ENCODE peak calls at places on chromosomes 1 and 21, in nine cellular contexts. One of them, this sample, is unnamed.
A peak's percentile ranks its signal among the peaks of the same experiment; 100 is the strongest.

GRCh38 chr1:246293366-246294121 is 213.5 kb downstream of the SMYD3 start:
- DNase-seq in cardiac muscle cell: peak; percentile 63
- DNase-seq in mucosa of descending colon: no peak
- DNase-seq in adrenal gland: no peak
- DNase-seq in astrocyte: no peak
- DNase-seq in gastrocnemius medialis: no peak
- DNase-seq in OCI-LY7: no peak
- DNase-seq in stomach: no peak
- DNase-seq in CD8-positive, alpha-beta T cell: no peak
- DNase-seq in this sample: no peak

GRCh38 chr1:63651110-63651776 is 58.0 kb downstream of the PGM1 start:
- DNase-seq in cardiac muscle cell: peak; percentile 54
- DNase-seq in mucosa of descending colon: no peak
- DNase-seq in adrenal gland: no peak
- DNase-seq in astrocyte: peak; percentile 66
- DNase-seq in gastrocnemius medialis: no peak
- DNase-seq in OCI-LY7: no peak
- DNase-seq in stomach: no peak
- DNase-seq in CD8-positive, alpha-beta T cell: no peak
- DNase-seq in this sample: peak; percentile 50

GRCh38 chr1:50417946-50418599 is 5.2 kb downstream of the DMRTA2 start:
- DNase-seq in cardiac muscle cell: no peak
- DNase-seq in mucosa of descending colon: no peak
- DNase-seq in adrenal gland: no peak
- DNase-seq in astrocyte: no peak
- DNase-seq in gastrocnemius medialis: no peak
- DNase-seq in OCI-LY7: no peak
- DNase-seq in stomach: no peak
- DNase-seq in CD8-positive, alpha-beta T cell: no peak
- DNase-seq in this sample: no peak

GRCh38 chr1:46532498-46533178 is 18.8 kb downstream of the KNCN start:
- DNase-seq in cardiac muscle cell: peak; percentile 77
- DNase-seq in mucosa of descending colon: peak; percentile 73
- DNase-seq in adrenal gland: peak; percentile 67
- DNase-seq in astrocyte: peak; percentile 45
- DNase-seq in gastrocnemius medialis: peak; percentile 28
- DNase-seq in OCI-LY7: peak; percentile 15
- DNase-seq in stomach: peak; percentile 64
- DNase-seq in CD8-positive, alpha-beta T cell: peak; percentile 84
- DNase-seq in this sample: peak; percentile 84

GRCh38 chr1:32137111-32137510 is 29.3 kb downstream of the KPNA6 start:
- DNase-seq in cardiac muscle cell: no peak
- DNase-seq in mucosa of descending colon: no peak
- DNase-seq in adrenal gland: no peak
- DNase-seq in astrocyte: no peak
- DNase-seq in gastrocnemius medialis: no peak
- DNase-seq in OCI-LY7: no peak
- DNase-seq in stomach: no peak
- DNase-seq in CD8-positive, alpha-beta T cell: no peak
- DNase-seq in this sample: no peak

GRCh38 chr1:156746716-156747631 is 4.5 kb downstream of the HDGF start:
- DNase-seq in cardiac muscle cell: peak; percentile 87
- DNase-seq in mucosa of descending colon: peak; percentile 88
- DNase-seq in adrenal gland: peak; percentile 92
- DNase-seq in astrocyte: peak; percentile 83
- DNase-seq in gastrocnemius medialis: peak; percentile 95
- DNase-seq in OCI-LY7: peak; percentile 74
- DNase-seq in stomach: peak; percentile 88
- DNase-seq in CD8-positive, alpha-beta T cell: peak; percentile 58
- DNase-seq in this sample: peak; percentile 94

GRCh38 chr1:6239950-6240768 is 3.8 kb upstream of the HES3 start:
- DNase-seq in cardiac muscle cell: no peak
- DNase-seq in mucosa of descending colon: no peak
- DNase-seq in adrenal gland: no peak
- DNase-seq in astrocyte: no peak
- DNase-seq in gastrocnemius medialis: no peak
- DNase-seq in OCI-LY7: no peak
- DNase-seq in stomach: no peak
- DNase-seq in CD8-positive, alpha-beta T cell: no peak
- DNase-seq in this sample: peak; percentile 91

GRCh38 chr1:231866392-231867331 is 240.1 kb downstream of the DISC1 start:
- DNase-seq in cardiac muscle cell: peak; percentile 77
- DNase-seq in mucosa of descending colon: peak; percentile 42
- DNase-seq in adrenal gland: peak; percentile 56
- DNase-seq in astrocyte: peak; percentile 43
- DNase-seq in gastrocnemius medialis: no peak
- DNase-seq in OCI-LY7: peak; percentile 64
- DNase-seq in stomach: peak; percentile 59
- DNase-seq in CD8-positive, alpha-beta T cell: peak; percentile 75
- DNase-seq in this sample: peak; percentile 86

GRCh38 chr1:118984990-118985608 is 3.0 kb downstream of the TBX15 start:
- DNase-seq in cardiac muscle cell: no peak
- DNase-seq in mucosa of descending colon: no peak
- DNase-seq in adrenal gland: no peak
- DNase-seq in astrocyte: no peak
- DNase-seq in gastrocnemius medialis: no peak
- DNase-seq in OCI-LY7: no peak
- DNase-seq in stomach: no peak
- DNase-seq in CD8-positive, alpha-beta T cell: no peak
- DNase-seq in this sample: no peak

GRCh38 chr21:32442566-32443318 is 30.2 kb downstream of the EVA1C start:
- DNase-seq in cardiac muscle cell: no peak
- DNase-seq in mucosa of descending colon: no peak
- DNase-seq in adrenal gland: no peak
- DNase-seq in astrocyte: no peak
- DNase-seq in gastrocnemius medialis: no peak
- DNase-seq in OCI-LY7: no peak
- DNase-seq in stomach: no peak
- DNase-seq in CD8-positive, alpha-beta T cell: no peak
- DNase-seq in this sample: no peak

GRCh38 chr1:56788588-56788987 is 30.6 kb downstream of the FYB2 start:
- DNase-seq in cardiac muscle cell: no peak
- DNase-seq in mucosa of descending colon: peak; percentile 62
- DNase-seq in adrenal gland: no peak
- DNase-seq in astrocyte: no peak
- DNase-seq in gastrocnemius medialis: peak; percentile 23
- DNase-seq in OCI-LY7: no peak
- DNase-seq in stomach: peak; percentile 78
- DNase-seq in CD8-positive, alpha-beta T cell: no peak
- DNase-seq in this sample: no peak

GRCh38 chr21:44375686-44376320 is 22.4 kb downstream of the TRPM2 start:
- DNase-seq in cardiac muscle cell: no peak
- DNase-seq in mucosa of descending colon: peak; percentile 16
- DNase-seq in adrenal gland: no peak
- DNase-seq in astrocyte: no peak
- DNase-seq in gastrocnemius medialis: no peak
- DNase-seq in OCI-LY7: no peak
- DNase-seq in stomach: no peak
- DNase-seq in CD8-positive, alpha-beta T cell: no peak
- DNase-seq in this sample: no peak

GRCh38 chr1:239593527-239593926 is 207.2 kb downstream of the CHRM3 start:
- DNase-seq in cardiac muscle cell: no peak
- DNase-seq in mucosa of descending colon: no peak
- DNase-seq in adrenal gland: no peak
- DNase-seq in astrocyte: no peak
- DNase-seq in gastrocnemius medialis: no peak
- DNase-seq in OCI-LY7: no peak
- DNase-seq in stomach: no peak
- DNase-seq in CD8-positive, alpha-beta T cell: no peak
- DNase-seq in this sample: no peak

GRCh38 chr1:197519741-197520334 is 251.8 kb downstream of the CRB1 start:
- DNase-seq in cardiac muscle cell: no peak
- DNase-seq in mucosa of descending colon: no peak
- DNase-seq in adrenal gland: no peak
- DNase-seq in astrocyte: peak; percentile 5
- DNase-seq in gastrocnemius medialis: no peak
- DNase-seq in OCI-LY7: peak; percentile 40
- DNase-seq in stomach: no peak
- DNase-seq in CD8-positive, alpha-beta T cell: no peak
- DNase-seq in this sample: peak; percentile 53

GRCh38 chr1:82775402-82776000 is 974.8 kb downstream of the ADGRL2 start:
- DNase-seq in cardiac muscle cell: peak; percentile 53
- DNase-seq in mucosa of descending colon: peak; percentile 41
- DNase-seq in adrenal gland: peak; percentile 24
- DNase-seq in astrocyte: no peak
- DNase-seq in gastrocnemius medialis: no peak
- DNase-seq in OCI-LY7: peak; percentile 33
- DNase-seq in stomach: no peak
- DNase-seq in CD8-positive, alpha-beta T cell: no peak
- DNase-seq in this sample: peak; percentile 24

GRCh38 chr1:78673120-78673519 is 23.5 kb downstream of the IFI44 start:
- DNase-seq in cardiac muscle cell: peak; percentile 36
- DNase-seq in mucosa of descending colon: no peak
- DNase-seq in adrenal gland: no peak
- DNase-seq in astrocyte: no peak
- DNase-seq in gastrocnemius medialis: no peak
- DNase-seq in OCI-LY7: no peak
- DNase-seq in stomach: no peak
- DNase-seq in CD8-positive, alpha-beta T cell: no peak
- DNase-seq in this sample: no peak

GRCh38 chr1:111463029-111463683 is 10.6 kb upstream of the C1orf162 start:
- DNase-seq in cardiac muscle cell: no peak
- DNase-seq in mucosa of descending colon: no peak
- DNase-seq in adrenal gland: no peak
- DNase-seq in astrocyte: peak; percentile 79
- DNase-seq in gastrocnemius medialis: no peak
- DNase-seq in OCI-LY7: no peak
- DNase-seq in stomach: no peak
- DNase-seq in CD8-positive, alpha-beta T cell: no peak
- DNase-seq in this sample: no peak

GRCh38 chr1:176033879-176034278 is 173.2 kb downstream of the COP1 start:
- DNase-seq in cardiac muscle cell: no peak
- DNase-seq in mucosa of descending colon: no peak
- DNase-seq in adrenal gland: no peak
- DNase-seq in astrocyte: peak; percentile 8
- DNase-seq in gastrocnemius medialis: no peak
- DNase-seq in OCI-LY7: no peak
- DNase-seq in stomach: no peak
- DNase-seq in CD8-positive, alpha-beta T cell: no peak
- DNase-seq in this sample: peak; percentile 64

GRCh38 chr1:50595874-50596273 is 172.6 kb upstream of the DMRTA2 start:
- DNase-seq in cardiac muscle cell: no peak
- DNase-seq in mucosa of descending colon: no peak
- DNase-seq in adrenal gland: no peak
- DNase-seq in astrocyte: no peak
- DNase-seq in gastrocnemius medialis: no peak
- DNase-seq in OCI-LY7: no peak
- DNase-seq in stomach: no peak
- DNase-seq in CD8-positive, alpha-beta T cell: no peak
- DNase-seq in this sample: no peak

GRCh38 chr1:203478231-203478630 is 2.6 kb downstream of the PRELP start:
- DNase-seq in cardiac muscle cell: no peak
- DNase-seq in mucosa of descending colon: no peak
- DNase-seq in adrenal gland: no peak
- DNase-seq in astrocyte: no peak
- DNase-seq in gastrocnemius medialis: no peak
- DNase-seq in OCI-LY7: no peak
- DNase-seq in stomach: no peak
- DNase-seq in CD8-positive, alpha-beta T cell: no peak
- DNase-seq in this sample: no peak
- H3K4me1 ChIP-seq in cardiac muscle cell: peaks cover 11% of the 10 kb centered on the region
- H3K4me1 ChIP-seq in mucosa of descending colon: peaks cover 14% of the 10 kb centered on the region
- H3K4me1 ChIP-seq in adrenal gland: no peaks in the 10 kb centered on the region
- H3K4me1 ChIP-seq in astrocyte: peaks cover 15% of the 10 kb centered on the region
- H3K4me1 ChIP-seq in gastrocnemius medialis: peaks cover 9% of the 10 kb centered on the region
- H3K4me1 ChIP-seq in OCI-LY7: peaks cover 17% of the 10 kb centered on the region
- H3K4me1 ChIP-seq in stomach: peaks cover 62% of the 10 kb centered on the region
- H3K4me1 ChIP-seq in CD8-positive, alpha-beta T cell: no peaks in the 10 kb centered on the region
- H3K4me1 ChIP-seq in this sample: peaks cover 55% of the 10 kb centered on the region

GRCh38 chr21:46381521-46381920 is 57.6 kb downstream of the PCNT start:
- DNase-seq in cardiac muscle cell: no peak
- DNase-seq in mucosa of descending colon: no peak
- DNase-seq in adrenal gland: no peak
- DNase-seq in astrocyte: no peak
- DNase-seq in gastrocnemius medialis: no peak
- DNase-seq in OCI-LY7: no peak
- DNase-seq in stomach: no peak
- DNase-seq in CD8-positive, alpha-beta T cell: no peak
- DNase-seq in this sample: no peak
- H3K36me3 ChIP-seq in cardiac muscle cell: no peaks in the 10 kb centered on the region
- H3K36me3 ChIP-seq in mucosa of descending colon: no peaks in the 10 kb centered on the region
- H3K36me3 ChIP-seq in adrenal gland: peaks cover 11% of the 10 kb centered on the region
- H3K36me3 ChIP-seq in astrocyte: no peaks in the 10 kb centered on the region
- H3K36me3 ChIP-seq in gastrocnemius medialis: peaks cover 57% of the 10 kb centered on the region
- H3K36me3 ChIP-seq in OCI-LY7: peaks cover 90% of the 10 kb centered on the region
- H3K36me3 ChIP-seq in stomach: peaks cover 71% of the 10 kb centered on the region
- H3K36me3 ChIP-seq in CD8-positive, alpha-beta T cell: peaks cover 12% of the 10 kb centered on the region
- H3K36me3 ChIP-seq in this sample: peaks cover 18% of the 10 kb centered on the region

GRCh38 chr1:61170328-61171238 is 88.2 kb downstream of the NFIA start:
- DNase-seq in cardiac muscle cell: peak; percentile 42
- DNase-seq in mucosa of descending colon: no peak
- DNase-seq in adrenal gland: no peak
- DNase-seq in astrocyte: no peak
- DNase-seq in gastrocnemius medialis: no peak
- DNase-seq in OCI-LY7: no peak
- DNase-seq in stomach: no peak
- DNase-seq in CD8-positive, alpha-beta T cell: no peak
- DNase-seq in this sample: peak; percentile 62

GRCh38 chr1:61171915-61172485 is 89.6 kb downstream of the NFIA start:
- DNase-seq in cardiac muscle cell: no peak
- DNase-seq in mucosa of descending colon: no peak
- DNase-seq in adrenal gland: no peak
- DNase-seq in astrocyte: no peak
- DNase-seq in gastrocnemius medialis: no peak
- DNase-seq in OCI-LY7: no peak
- DNase-seq in stomach: no peak
- DNase-seq in CD8-positive, alpha-beta T cell: no peak
- DNase-seq in this sample: no peak

GRCh38 chr1:61171346-61171745 is 89.0 kb downstream of the NFIA start:
- DNase-seq in cardiac muscle cell: no peak
- DNase-seq in mucosa of descending colon: no peak
- DNase-seq in adrenal gland: no peak
- DNase-seq in astrocyte: no peak
- DNase-seq in gastrocnemius medialis: no peak
- DNase-seq in OCI-LY7: no peak
- DNase-seq in stomach: no peak
- DNase-seq in CD8-positive, alpha-beta T cell: no peak
- DNase-seq in this sample: no peak

GRCh38 chr1:61174060-61174788 is 91.9 kb downstream of the NFIA start:
- DNase-seq in cardiac muscle cell: no peak
- DNase-seq in mucosa of descending colon: no peak
- DNase-seq in adrenal gland: no peak
- DNase-seq in astrocyte: no peak
- DNase-seq in gastrocnemius medialis: peak; percentile 78
- DNase-seq in OCI-LY7: peak; percentile 3
- DNase-seq in stomach: no peak
- DNase-seq in CD8-positive, alpha-beta T cell: no peak
- DNase-seq in this sample: no peak

GRCh38 chr1:61173118-61173517 is 90.8 kb downstream of the NFIA start:
- DNase-seq in cardiac muscle cell: no peak
- DNase-seq in mucosa of descending colon: no peak
- DNase-seq in adrenal gland: no peak
- DNase-seq in astrocyte: no peak
- DNase-seq in gastrocnemius medialis: peak; percentile 48
- DNase-seq in OCI-LY7: no peak
- DNase-seq in stomach: no peak
- DNase-seq in CD8-positive, alpha-beta T cell: no peak
- DNase-seq in this sample: no peak
- H3K4me1 ChIP-seq in cardiac muscle cell: peaks cover 21% of the 10 kb centered on the region
- H3K4me1 ChIP-seq in mucosa of descending colon: no peaks in the 10 kb centered on the region
- H3K4me1 ChIP-seq in adrenal gland: peaks cover 38% of the 10 kb centered on the region
- H3K4me1 ChIP-seq in astrocyte: peaks cover 4% of the 10 kb centered on the region
- H3K4me1 ChIP-seq in gastrocnemius medialis: peaks cover 83% of the 10 kb centered on the region
- H3K4me1 ChIP-seq in OCI-LY7: no peaks in the 10 kb centered on the region
- H3K4me1 ChIP-seq in stomach: peaks cover 88% of the 10 kb centered on the region
- H3K4me1 ChIP-seq in CD8-positive, alpha-beta T cell: no peaks in the 10 kb centered on the region
- H3K4me1 ChIP-seq in this sample: peaks cover 38% of the 10 kb centered on the region

GRCh38 chr1:38025664-38026063 is 13.1 kb downstream of the UTP11 start:
- DNase-seq in cardiac muscle cell: no peak
- DNase-seq in mucosa of descending colon: no peak
- DNase-seq in adrenal gland: no peak
- DNase-seq in astrocyte: no peak
- DNase-seq in gastrocnemius medialis: peak; percentile 61
- DNase-seq in OCI-LY7: no peak
- DNase-seq in stomach: no peak
- DNase-seq in CD8-positive, alpha-beta T cell: no peak
- DNase-seq in this sample: no peak
- H3K36me3 ChIP-seq in cardiac muscle cell: peaks cover 38% of the 10 kb centered on the region
- H3K36me3 ChIP-seq in mucosa of descending colon: no peaks in the 10 kb centered on the region
- H3K36me3 ChIP-seq in adrenal gland: peaks cover 54% of the 10 kb centered on the region
- H3K36me3 ChIP-seq in astrocyte: peaks cover 40% of the 10 kb centered on the region
- H3K36me3 ChIP-seq in gastrocnemius medialis: peaks cover 37% of the 10 kb centered on the region
- H3K36me3 ChIP-seq in OCI-LY7: peaks cover 53% of the 10 kb centered on the region
- H3K36me3 ChIP-seq in stomach: peaks cover 61% of the 10 kb centered on the region
- H3K36me3 ChIP-seq in CD8-positive, alpha-beta T cell: peaks cover 31% of the 10 kb centered on the region
- H3K36me3 ChIP-seq in this sample: peaks cover 53% of the 10 kb centered on the region